ENCODE peak calls at places on chromosomes 13 and 19, in four cellular contexts. W is WTC11, V is endothelial cell of umbilical vein, A is GM12878. S is an unnamed sample.
A peak's percentile ranks its signal among the peaks of the same experiment; 100 is the strongest.

GRCh38 chr13:48942131-48942530 is 33.6 kb upstream of the FNDC3A start:
- DNase-seq in W (no peak), V (peak; percentile 42), A (no peak), S (no peak)

GRCh38 chr19:50705422-50706019 is 14.1 kb downstream of the SHANK1 start:
- DNase-seq in W (peak; percentile 62), V (peak; percentile 62), A (peak; percentile 21), S (peak; percentile 95)

GRCh38 chr13:108851660-108852059 is 222.2 kb downstream of the MYO16 start:
- DNase-seq in W (no peak), V (no peak), A (no peak), S (no peak)

GRCh38 chr19:42919757-42920079 is 2.0 kb upstream of the PSG6 start:
- DNase-seq in W (no peak), V (no peak), A (no peak), S (no peak)

GRCh38 chr13:110509971-110510786 is 51.3 kb downstream of the RAB20 start:
- DNase-seq in W (no peak), V (no peak), A (no peak), S (no peak)

GRCh38 chr13:107867701-107868661 is 347.4 kb downstream of the LIG4 start:
- DNase-seq in W (peak; percentile 63), V (peak; percentile 64), A (no peak), S (peak; percentile 15)

GRCh38 chr13:32001392-32001768 is 30.2 kb upstream of the FRY start:
- DNase-seq in W (peak; percentile 19), V (peak; percentile 46), A (no peak), S (peak; percentile 40)

GRCh38 chr13:110045202-110045601 is 258.8 kb upstream of the IRS2 start:
- DNase-seq in W (no peak), V (no peak), A (no peak), S (no peak)

GRCh38 chr19:39924952-39925351 is 9.5 kb downstream of the FCGBP start:
- DNase-seq in W (no peak), V (no peak), A (no peak), S (no peak)

GRCh38 chr19:6790194-6791128 is 18.0 kb downstream of the VAV1 start:
- DNase-seq in W (no peak), V (no peak), A (no peak), S (no peak)

GRCh38 chr19:1400281-1401137 is 833 bp downstream of the GAMT start:
- DNase-seq in W (no peak), V (no peak), A (no peak), S (peak; percentile 42)

GRCh38 chr13:38921081-38921480 is 69.5 kb downstream of the STOML3 start:
- DNase-seq in W (no peak), V (no peak), A (no peak), S (no peak)

GRCh38 chr13:35107535-35107934 is 165.5 kb downstream of the NBEA start:
- DNase-seq in W (no peak), V (no peak), A (no peak), S (no peak)

GRCh38 chr13:51233117-51233826 is 11.1 kb downstream of the FAM124A start:
- DNase-seq in W (no peak), V (no peak), A (no peak), S (no peak)

GRCh38 chr19:11195169-11195568 is 2.2 kb downstream of the KANK2 start:
- DNase-seq in W (no peak), V (no peak), A (no peak), S (no peak)
- TF ChIP-seq MAX in W (no peak), V (no peak), A (no peak), S (no peak)

GRCh38 chr19:41376998-41377365 is 649 bp downstream of the TMEM91 start:
- DNase-seq in W (no peak), V (no peak), A (no peak), S (no peak)

GRCh38 chr19:41371541-41371940 is 4.8 kb upstream of the TMEM91 start:
- DNase-seq in W (no peak), V (no peak), A (no peak), S (no peak)

GRCh38 chr19:41377977-41378707 is 1.8 kb downstream of the TMEM91 start:
- DNase-seq in W (peak; percentile 69), V (no peak), A (no peak), S (no peak)

GRCh38 chr19:41373993-41374392 is 2.3 kb upstream of the TMEM91 start:
- DNase-seq in W (no peak), V (peak; percentile 90), A (no peak), S (no peak)

DNA sequence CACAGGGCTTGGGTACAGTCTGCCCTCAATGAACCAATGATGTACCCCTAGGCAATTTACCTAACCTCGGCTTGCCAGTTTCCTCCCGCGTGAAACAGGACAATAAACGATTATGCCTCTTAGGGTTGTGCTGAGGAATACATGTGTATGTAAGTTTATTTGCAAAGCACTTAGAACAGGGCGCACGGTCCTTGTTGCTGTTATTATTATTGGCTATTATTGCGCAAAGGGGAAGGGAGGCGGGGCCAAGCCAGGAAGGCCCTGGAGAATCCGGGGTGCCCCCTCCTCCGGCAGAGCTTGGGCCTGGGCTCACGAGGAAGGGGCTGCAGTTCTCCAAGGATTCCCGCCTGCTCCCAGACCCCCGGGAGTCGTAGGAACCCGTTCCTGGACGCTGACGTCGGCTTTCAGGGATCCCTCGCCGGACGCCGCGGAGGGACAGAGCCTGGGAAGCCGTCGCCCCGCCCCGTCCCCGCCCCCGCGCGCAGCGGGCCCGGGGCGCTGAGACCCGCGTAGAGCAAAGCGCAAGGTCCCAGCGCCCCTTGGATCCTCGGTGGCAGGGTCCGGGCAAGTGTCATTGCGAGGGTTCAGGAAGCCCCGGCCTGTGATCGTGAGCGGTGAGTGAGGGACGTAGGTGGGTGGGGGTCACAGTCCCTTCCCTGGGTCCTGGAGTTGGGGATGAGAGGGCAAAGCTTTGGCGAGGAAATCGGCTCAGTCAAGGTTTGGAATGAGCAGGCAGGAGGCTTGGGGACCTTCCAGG is at the start of gene TMEM91:
- DNase-seq in W (peak; percentile 76), V (peak; percentile 34), A (no peak), S (no peak)
- TF ChIP-seq MAX in W (peak; percentile 53), V (no peak), A (no peak), S (no peak)

DNA sequence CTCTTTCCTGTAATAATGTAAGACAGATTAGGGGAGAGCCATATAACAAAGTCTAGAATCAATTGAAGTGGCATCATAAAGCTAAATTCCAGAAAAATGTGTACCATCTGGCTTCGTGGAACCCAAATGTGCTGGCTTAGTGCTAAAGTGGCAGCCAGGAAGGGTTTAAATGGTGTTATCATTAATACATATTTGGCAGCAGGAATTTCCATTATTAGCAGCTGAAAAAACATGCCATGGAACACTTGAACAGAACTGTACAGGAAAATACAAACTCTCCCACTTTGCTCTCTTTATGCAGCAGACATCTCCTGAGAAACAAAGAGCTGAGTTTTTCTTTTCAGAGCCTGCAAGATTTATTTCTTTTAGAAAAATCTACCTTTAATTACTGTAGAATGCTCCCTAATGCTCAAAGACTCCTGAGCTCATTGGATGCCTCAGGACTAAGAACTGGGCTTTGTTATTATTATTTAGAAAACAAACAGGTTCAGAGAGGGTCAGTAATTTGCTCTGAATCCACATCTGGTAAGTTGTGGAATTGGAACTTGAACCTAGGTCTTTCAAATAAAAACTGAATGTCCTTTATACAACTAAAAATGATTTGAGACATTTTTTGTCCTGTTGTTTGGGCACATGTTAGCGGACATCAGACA is 179.0 kb downstream of the LACC1 start:
- DNase-seq in W (no peak), V (peak; percentile 80), A (no peak), S (no peak)
- TF ChIP-seq MAX in W (no peak), V (no peak), A (no peak), S (no peak)

GRCh38 chr19:17240062-17240854 is 5.5 kb downstream of the NR2F6 start:
- DNase-seq in W (no peak), V (no peak), A (no peak), S (peak; percentile 77)
- TF ChIP-seq MAX in W (no peak), V (no peak), A (no peak), S (no peak)

DNA sequence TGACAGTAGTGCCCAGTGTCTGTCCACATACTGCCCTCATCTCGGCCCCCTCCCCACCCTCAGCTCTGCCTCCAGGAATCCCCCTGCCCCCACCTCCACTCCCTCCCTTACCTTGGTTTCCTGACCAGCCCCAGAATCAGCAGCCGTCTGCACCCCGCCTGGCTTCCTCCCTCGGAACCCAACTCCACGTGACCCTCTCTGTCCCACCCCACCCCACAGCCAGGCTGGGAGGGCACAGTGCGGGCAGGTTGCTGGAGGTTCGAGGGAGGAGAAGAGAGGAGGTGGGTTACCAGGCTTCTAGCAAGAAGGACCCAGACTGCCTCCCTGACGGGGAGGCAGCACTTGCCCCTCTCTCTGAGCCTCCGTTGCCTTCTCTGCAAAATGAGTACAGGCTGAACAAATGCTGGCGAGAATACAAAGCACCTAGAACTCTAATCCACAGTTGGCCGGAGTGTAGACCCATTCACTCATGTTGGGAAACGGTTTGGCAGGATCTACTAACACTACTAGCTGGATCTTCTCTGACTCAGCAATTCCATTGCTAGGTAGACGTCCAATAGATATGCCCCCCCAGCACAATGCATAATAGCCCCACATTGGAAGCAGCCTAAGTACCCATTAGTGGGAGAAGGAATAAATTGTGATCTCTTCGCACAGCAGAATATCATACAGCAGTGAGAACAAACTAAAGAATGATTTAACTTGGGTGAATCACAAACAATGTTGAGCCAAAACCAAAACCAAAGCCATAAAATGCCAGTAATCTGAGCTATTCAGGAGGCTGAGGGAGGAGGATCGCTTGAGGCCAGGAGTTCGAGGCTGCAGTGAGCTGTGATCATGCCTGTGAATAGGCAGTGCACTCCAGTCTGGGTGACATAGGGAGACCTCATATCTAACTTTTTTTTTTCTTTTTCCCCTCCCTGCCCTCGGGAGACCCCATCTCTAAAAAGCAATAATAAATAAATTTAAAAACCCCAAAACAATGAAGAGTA is at the start of gene RASAL3:
- DNase-seq in W (no peak), V (no peak), A (peak; percentile 51), S (no peak)
- TF ChIP-seq MAX in W (no peak), V (no peak), A (peak; percentile 84), S (no peak)

GRCh38 chr13:33798023-33798422 is 19.9 kb upstream of the RFC3 start:
- DNase-seq in W (no peak), V (no peak), A (no peak), S (no peak)
- TF ChIP-seq MAX in W (no peak), V (no peak), A (no peak), S (no peak)

GRCh38 chr13:112065867-112066623 is 904 bp upstream of the SOX1 start:
- DNase-seq in W (peak; percentile 66), V (no peak), A (no peak), S (no peak)

GRCh38 chr13:112067871-112068305 is 939 bp downstream of the SOX1 start:
- DNase-seq in W (peak; percentile 56), V (no peak), A (no peak), S (no peak)

GRCh38 chr13:112066624-112067004 is 335 bp upstream of the SOX1 start:
- DNase-seq in W (peak; percentile 83), V (no peak), A (no peak), S (no peak)

GRCh38 chr13:112068531-112069062 is 1.6 kb downstream of the SOX1 start:
- DNase-seq in W (no peak), V (no peak), A (no peak), S (no peak)

DNA sequence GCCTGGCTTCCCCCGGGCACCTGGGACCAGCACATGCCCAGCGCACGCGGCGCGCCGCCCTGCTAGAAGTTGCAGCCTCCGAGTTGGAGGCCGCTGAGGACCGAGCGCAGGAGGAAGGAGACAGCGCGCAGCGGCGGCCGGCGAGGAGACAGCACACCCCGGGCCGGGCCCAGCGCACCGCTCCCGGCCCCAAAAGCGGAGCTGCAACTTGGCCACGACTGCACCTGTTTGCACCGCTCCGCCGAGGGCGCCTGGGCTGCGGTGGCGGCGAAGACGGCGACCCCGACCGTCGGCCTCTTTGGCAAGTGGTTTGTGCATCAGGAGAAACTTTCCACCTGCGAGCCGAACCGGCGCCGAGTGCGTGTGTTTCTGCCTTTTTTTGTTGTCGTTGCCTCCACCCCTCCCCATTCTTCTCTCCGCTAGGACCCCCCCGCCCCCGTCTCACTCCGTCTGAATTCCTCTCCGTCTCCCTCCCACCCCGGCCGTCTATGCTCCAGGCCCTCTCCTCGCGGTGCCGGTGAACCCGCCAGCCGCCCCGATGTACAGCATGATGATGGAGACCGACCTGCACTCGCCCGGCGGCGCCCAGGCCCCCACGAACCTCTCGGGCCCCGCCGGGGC is at the start of gene SOX1:
- DNase-seq in W (peak; percentile 68), V (no peak), A (no peak), S (no peak)
- TF ChIP-seq MAX in W (peak; percentile 43), V (no peak), A (no peak), S (no peak)